ENCODE peak calls at places on chromosomes 7 and 10, in five cellular contexts. V is activated CD4-positive, alpha-beta memory T cell treated with anti-CD3 and anti-CD28 coated beads for 36 hours; B is GDM1; Y is mucosa of gallbladder; U is kidney tubule cell. W is an unnamed sample.

GRCh38 chr7:158695726-158696452 is 8.7 kb downstream of the NCAPG2 start:
- DNase-seq in V (peak; percentile 25), B (peak; percentile 78), Y (peak; percentile 81), U (peak; percentile 68), W (peak; percentile 28)

GRCh38 chr10:91887075-91887899 is 22.0 kb downstream of the FGFBP3 start:
- DNase-seq in V (peak; percentile 34), B (no peak), Y (no peak), U (peak; percentile 12), W (peak; percentile 50)

GRCh38 chr10:109698888-109699685 is 224.2 kb downstream of the XPNPEP1 start:
- DNase-seq in V (no peak), B (no peak), Y (no peak), U (no peak), W (no peak)

GRCh38 chr10:80289451-80290287 is at the start of gene MAT1A:
- DNase-seq in V (no peak), B (no peak), Y (peak; percentile 30), U (peak; percentile 6), W (no peak)

GRCh38 chr10:132554991-132555647 is 17.5 kb downstream of the INPP5A start:
- DNase-seq in V (peak; percentile 55), B (no peak), Y (no peak), U (no peak), W (peak; percentile 80)

GRCh38 chr7:26686448-26686981 is 177.9 kb downstream of the SKAP2 start:
- DNase-seq in V (no peak), B (no peak), Y (no peak), U (peak; percentile 66), W (no peak)

GRCh38 chr7:129561677-129562424 is 49.7 kb upstream of the NRF1 start:
- DNase-seq in V (no peak), B (no peak), Y (no peak), U (no peak), W (no peak)

GRCh38 chr7:135391514-135391913 is 118.4 kb downstream of the CNOT4 start:
- DNase-seq in V (no peak), B (no peak), Y (no peak), U (no peak), W (no peak)

GRCh38 chr10:73576890-73577591 is 14.1 kb downstream of the USP54 start:
- DNase-seq in V (no peak), B (no peak), Y (no peak), U (no peak), W (no peak)

GRCh38 chr10:24961582-24961981 is 9.2 kb upstream of the PRTFDC1 start:
- DNase-seq in V (no peak), B (no peak), Y (no peak), U (no peak), W (no peak)

GRCh38 chr7:139716156-139716942 is 61.4 kb downstream of the HIPK2 start:
- DNase-seq in V (no peak), B (no peak), Y (no peak), U (no peak), W (no peak)

GRCh38 chr10:76649723-76650127 is 987.9 kb downstream of the KCNMA1 start:
- DNase-seq in V (no peak), B (no peak), Y (peak; percentile 64), U (peak; percentile 43), W (no peak)

GRCh38 chr7:151137841-151138540 is 29.5 kb downstream of the GBX1 start:
- DNase-seq in V (no peak), B (no peak), Y (no peak), U (no peak), W (no peak)

GRCh38 chr10:73209705-73210104 is 37.4 kb downstream of the DNAJC9 start:
- DNase-seq in V (no peak), B (no peak), Y (no peak), U (peak; percentile 75), W (no peak)

GRCh38 chr10:93458821-93459257 is 23.3 kb downstream of the MYOF start:
- DNase-seq in V (peak; percentile 36), B (no peak), Y (peak; percentile 93), U (peak; percentile 100), W (peak; percentile 29)

GRCh38 chr7:19442016-19442785 is 266.6 kb downstream of the POLR1F start:
- DNase-seq in V (no peak), B (no peak), Y (no peak), U (peak; percentile 7), W (no peak)

GRCh38 chr7:105713488-105714465 is 132.5 kb upstream of the EFCAB10 start:
- DNase-seq in V (no peak), B (no peak), Y (no peak), U (peak; percentile 21), W (peak; percentile 19)

GRCh38 chr7:93298671-93299070 is 66.5 kb downstream of the VPS50 start:
- DNase-seq in V (no peak), B (no peak), Y (no peak), U (no peak), W (no peak)

GRCh38 chr7:74410772-74411171 is 42.9 kb upstream of the GTF2IRD1 start:
- DNase-seq in V (no peak), B (no peak), Y (no peak), U (no peak), W (no peak)

GRCh38 chr7:109844362-109844761 is 1246.6 kb upstream of the LRRN3 start:
- DNase-seq in V (no peak), B (no peak), Y (no peak), U (peak; percentile 41), W (no peak)

GRCh38 chr7:167087-167855 is 25.1 kb upstream of the FAM20C start:
- DNase-seq in V (no peak), B (no peak), Y (peak; percentile 15), U (no peak), W (no peak)

GRCh38 chr7:142112086-142112485 is 568 bp downstream of the MGAM2 start:
- DNase-seq in V (no peak), B (no peak), Y (no peak), U (no peak), W (no peak)

W was measured in activated CD4-positive, alpha-beta T cell treated with anti-CD3 and anti-CD28 coated beads for 36 hours.